ENCODE peak calls at places on chromosome 13, in seven cellular contexts. One of them, this sample, is unnamed.

GRCh38 chr13:94369862-94370491 is 109.5 kb downstream of the DCT start:
- DNase-seq in epithelial cell of prostate: no peak
- DNase-seq in IMR-90: peak
- DNase-seq in neuronal stem cell: no peak
- DNase-seq in A549: no peak
- DNase-seq in tibial nerve: no peak
- DNase-seq in lung: no peak
- DNase-seq in this sample: no peak

GRCh38 chr13:102286326-102286725 is 115.5 kb downstream of the FGF14 start:
- DNase-seq in IMR-90: peak
- DNase-seq in neuronal stem cell: no peak
- DNase-seq in lung: no peak
- DNase-seq in A549: peak
- DNase-seq in epithelial cell of prostate: peak
- DNase-seq in tibial nerve: no peak
- DNase-seq in this sample: no peak

GRCh38 chr13:103815619-103816018 is 749.4 kb upstream of the SLC10A2 start:
- DNase-seq in tibial nerve: no peak
- DNase-seq in IMR-90: no peak
- DNase-seq in epithelial cell of prostate: no peak
- DNase-seq in neuronal stem cell: no peak
- DNase-seq in lung: no peak
- DNase-seq in A549: no peak
- DNase-seq in this sample: no peak

GRCh38 chr13:48776396-48776795 is 122.7 kb downstream of the CYSLTR2 start:
- DNase-seq in epithelial cell of prostate: no peak
- DNase-seq in IMR-90: peak
- DNase-seq in neuronal stem cell: no peak
- DNase-seq in A549: no peak
- DNase-seq in tibial nerve: no peak
- DNase-seq in lung: no peak
- DNase-seq in this sample: no peak

GRCh38 chr13:98390086-98390697 is 186.7 kb downstream of the STK24 start:
- DNase-seq in neuronal stem cell: no peak
- DNase-seq in IMR-90: peak
- DNase-seq in A549: no peak
- DNase-seq in lung: no peak
- DNase-seq in epithelial cell of prostate: no peak
- DNase-seq in tibial nerve: no peak
- DNase-seq in this sample: no peak

GRCh38 chr13:103960011-103960410 is 893.8 kb upstream of the SLC10A2 start:
- DNase-seq in lung: no peak
- DNase-seq in A549: no peak
- DNase-seq in epithelial cell of prostate: no peak
- DNase-seq in IMR-90: no peak
- DNase-seq in tibial nerve: no peak
- DNase-seq in neuronal stem cell: no peak
- DNase-seq in this sample: no peak

GRCh38 chr13:111516712-111517640 is 196.5 kb downstream of the TEX29 start:
- DNase-seq in A549: no peak
- DNase-seq in epithelial cell of prostate: no peak
- DNase-seq in neuronal stem cell: no peak
- DNase-seq in lung: no peak
- DNase-seq in IMR-90: no peak
- DNase-seq in tibial nerve: no peak
- DNase-seq in this sample: no peak

GRCh38 chr13:75481176-75482069 is 546 bp downstream of the TBC1D4 start:
- DNase-seq in A549: peak
- DNase-seq in epithelial cell of prostate: no peak
- DNase-seq in IMR-90: no peak
- DNase-seq in neuronal stem cell: peak
- DNase-seq in tibial nerve: no peak
- DNase-seq in lung: peak
- DNase-seq in this sample: no peak

GRCh38 chr13:24038846-24039330 is 121.6 kb upstream of the SPATA13 start:
- DNase-seq in IMR-90: peak
- DNase-seq in neuronal stem cell: no peak
- DNase-seq in A549: no peak
- DNase-seq in epithelial cell of prostate: no peak
- DNase-seq in tibial nerve: no peak
- DNase-seq in lung: peak
- DNase-seq in this sample: no peak

GRCh38 chr13:113448545-113448884 is 4.8 kb downstream of the ADPRHL1 start:
- DNase-seq in neuronal stem cell: no peak
- DNase-seq in A549: no peak
- DNase-seq in lung: no peak
- DNase-seq in epithelial cell of prostate: no peak
- DNase-seq in tibial nerve: no peak
- DNase-seq in IMR-90: no peak
- DNase-seq in this sample: no peak

GRCh38 chr13:100597253-100597652 is 8.7 kb upstream of the GGACT start:
- DNase-seq in A549: no peak
- DNase-seq in tibial nerve: no peak
- DNase-seq in neuronal stem cell: no peak
- DNase-seq in epithelial cell of prostate: no peak
- DNase-seq in lung: no peak
- DNase-seq in IMR-90: peak
- DNase-seq in this sample: no peak

GRCh38 chr13:30907167-30907761 is 1.2 kb downstream of the MEDAG start:
- DNase-seq in neuronal stem cell: no peak
- DNase-seq in lung: no peak
- DNase-seq in epithelial cell of prostate: no peak
- DNase-seq in IMR-90: peak
- DNase-seq in tibial nerve: no peak
- DNase-seq in A549: no peak
- DNase-seq in this sample: no peak

GRCh38 chr13:77810430-77810829 is 108.2 kb downstream of the EDNRB start:
- DNase-seq in lung: no peak
- DNase-seq in IMR-90: peak
- DNase-seq in tibial nerve: no peak
- DNase-seq in A549: peak
- DNase-seq in neuronal stem cell: no peak
- DNase-seq in epithelial cell of prostate: no peak
- DNase-seq in this sample: no peak

GRCh38 chr13:97945342-97945741 is 8.1 kb upstream of the IPO5 start:
- DNase-seq in tibial nerve: no peak
- DNase-seq in lung: no peak
- DNase-seq in IMR-90: peak
- DNase-seq in neuronal stem cell: no peak
- DNase-seq in A549: no peak
- DNase-seq in epithelial cell of prostate: no peak
- DNase-seq in this sample: no peak

GRCh38 chr13:40146063-40146462 is 490.6 kb downstream of the COG6 start:
- DNase-seq in A549: no peak
- DNase-seq in epithelial cell of prostate: no peak
- DNase-seq in tibial nerve: no peak
- DNase-seq in neuronal stem cell: no peak
- DNase-seq in lung: no peak
- DNase-seq in IMR-90: no peak
- DNase-seq in this sample: no peak

GRCh38 chr13:24269803-24270202 is 39.6 kb upstream of the C1QTNF9 start:
- DNase-seq in lung: no peak
- DNase-seq in tibial nerve: no peak
- DNase-seq in A549: no peak
- DNase-seq in epithelial cell of prostate: no peak
- DNase-seq in neuronal stem cell: no peak
- DNase-seq in IMR-90: peak
- DNase-seq in this sample: no peak

GRCh38 chr13:67150608-67151007 is 79.5 kb downstream of the PCDH9 start:
- DNase-seq in epithelial cell of prostate: peak
- DNase-seq in A549: no peak
- DNase-seq in IMR-90: no peak
- DNase-seq in tibial nerve: no peak
- DNase-seq in lung: no peak
- DNase-seq in neuronal stem cell: no peak
- DNase-seq in this sample: no peak

GRCh38 chr13:112696869-112697465 is 7.1 kb downstream of the ATP11A start:
- DNase-seq in neuronal stem cell: no peak
- DNase-seq in lung: no peak
- DNase-seq in A549: no peak
- DNase-seq in tibial nerve: no peak
- DNase-seq in IMR-90: no peak
- DNase-seq in epithelial cell of prostate: no peak
- DNase-seq in this sample: no peak

GRCh38 chr13:42835012-42835411 is 53.6 kb downstream of the FAM216B start:
- DNase-seq in A549: no peak
- DNase-seq in tibial nerve: no peak
- DNase-seq in epithelial cell of prostate: no peak
- DNase-seq in neuronal stem cell: no peak
- DNase-seq in lung: no peak
- DNase-seq in IMR-90: no peak
- DNase-seq in this sample: no peak

GRCh38 chr13:109629737-109630136 is 156.6 kb downstream of the IRS2 start:
- DNase-seq in A549: no peak
- DNase-seq in tibial nerve: no peak
- DNase-seq in neuronal stem cell: no peak
- DNase-seq in lung: no peak
- DNase-seq in epithelial cell of prostate: no peak
- DNase-seq in IMR-90: no peak
- DNase-seq in this sample: no peak

GRCh38 chr13:109631069-109631468 is 155.3 kb downstream of the IRS2 start:
- DNase-seq in IMR-90: no peak
- DNase-seq in A549: no peak
- DNase-seq in tibial nerve: no peak
- DNase-seq in epithelial cell of prostate: no peak
- DNase-seq in neuronal stem cell: no peak
- DNase-seq in lung: no peak
- DNase-seq in this sample: no peak

GRCh38 chr13:109627649-109628048 is 158.7 kb downstream of the IRS2 start:
- DNase-seq in neuronal stem cell: no peak
- DNase-seq in epithelial cell of prostate: no peak
- DNase-seq in tibial nerve: no peak
- DNase-seq in IMR-90: no peak
- DNase-seq in A549: no peak
- DNase-seq in lung: no peak
- DNase-seq in this sample: no peak

GRCh38 chr13:109628251-109628699 is 158.1 kb downstream of the IRS2 start:
- DNase-seq in tibial nerve: no peak
- DNase-seq in lung: no peak
- DNase-seq in A549: no peak
- DNase-seq in epithelial cell of prostate: peak
- DNase-seq in IMR-90: peak
- DNase-seq in neuronal stem cell: no peak
- DNase-seq in this sample: no peak

DNA sequence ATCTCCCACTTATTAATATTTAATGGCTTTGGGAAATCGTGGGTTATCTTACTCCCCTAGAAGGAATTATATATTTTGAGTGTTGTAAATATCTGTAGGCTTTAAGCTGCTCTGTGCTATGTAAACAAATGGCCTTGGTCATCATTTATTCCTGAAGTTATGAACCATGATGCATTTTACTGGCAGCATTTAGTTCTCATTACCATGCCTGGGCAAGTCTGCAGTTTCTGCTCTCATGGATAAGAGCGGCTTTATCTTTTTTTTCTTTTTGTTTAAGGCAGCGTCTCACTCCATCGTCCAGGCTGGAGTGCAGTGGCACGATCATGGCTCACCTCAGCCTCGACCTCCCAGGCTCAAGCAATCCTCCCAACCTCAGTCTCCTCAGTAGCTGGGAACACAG is 156.1 kb downstream of the IRS2 start:
- DNase-seq in lung: no peak
- DNase-seq in neuronal stem cell: no peak
- DNase-seq in A549: no peak
- DNase-seq in epithelial cell of prostate: peak
- DNase-seq in IMR-90: peak
- DNase-seq in tibial nerve: no peak
- DNase-seq in this sample: no peak
- H3K27ac ChIP-seq in lung: no peak
- H3K27ac ChIP-seq in neuronal stem cell: no peak
- H3K27ac ChIP-seq in A549: no peak
- H3K27ac ChIP-seq in epithelial cell of prostate: peak
- H3K27ac ChIP-seq in IMR-90: no peak
- H3K27ac ChIP-seq in tibial nerve: no peak
- H3K27ac ChIP-seq in this sample: no peak

DNA sequence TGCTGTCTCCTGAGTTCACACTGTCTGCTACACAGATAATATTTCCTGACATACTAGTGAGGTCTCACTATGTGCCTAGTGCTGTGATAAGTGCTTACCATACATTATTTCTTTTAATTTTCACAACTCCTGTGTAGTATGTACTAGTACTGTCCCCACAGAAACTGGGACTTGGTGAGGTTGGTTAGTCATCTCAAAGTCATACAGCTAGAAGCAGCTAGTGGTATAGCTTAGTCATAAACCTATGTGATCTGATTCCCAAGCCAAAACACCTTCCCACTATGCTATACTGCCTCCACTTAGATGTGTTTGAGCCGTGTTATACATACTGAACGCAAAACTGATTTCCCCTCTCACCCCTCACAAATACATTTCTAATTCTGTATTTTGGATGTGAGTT is 10.5 kb downstream of the MTMR6 start:
- DNase-seq in lung: no peak
- DNase-seq in epithelial cell of prostate: peak
- DNase-seq in IMR-90: peak
- DNase-seq in neuronal stem cell: no peak
- DNase-seq in tibial nerve: no peak
- DNase-seq in A549: no peak
- DNase-seq in this sample: no peak
- H3K27ac ChIP-seq in lung: no peak
- H3K27ac ChIP-seq in epithelial cell of prostate: no peak
- H3K27ac ChIP-seq in IMR-90: no peak
- H3K27ac ChIP-seq in neuronal stem cell: no peak
- H3K27ac ChIP-seq in tibial nerve: no peak
- H3K27ac ChIP-seq in A549: no peak
- H3K27ac ChIP-seq in this sample: peak

DNA sequence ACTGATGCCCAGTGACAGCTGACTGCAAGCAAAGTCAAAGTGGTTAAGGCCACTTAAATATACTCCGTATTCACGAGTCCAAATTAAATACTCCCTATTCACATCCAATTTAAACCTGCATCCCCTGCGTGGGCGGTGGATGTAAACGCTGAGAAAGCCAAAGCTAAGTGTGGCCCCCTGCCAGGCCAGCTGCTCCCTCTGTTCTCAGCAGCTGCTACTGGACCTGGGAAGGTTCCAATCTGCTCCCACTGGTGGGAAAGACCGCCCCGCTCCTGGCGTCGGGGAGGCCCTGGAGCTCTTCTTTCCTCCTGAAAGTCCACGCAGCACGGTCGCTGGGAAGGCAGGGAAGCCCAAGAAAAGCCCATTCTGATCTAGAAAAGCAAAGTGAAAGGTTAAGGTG is 205.4 kb upstream of the GPR12 start:
- DNase-seq in neuronal stem cell: no peak
- DNase-seq in tibial nerve: no peak
- DNase-seq in epithelial cell of prostate: no peak
- DNase-seq in IMR-90: peak
- DNase-seq in A549: no peak
- DNase-seq in lung: no peak
- DNase-seq in this sample: no peak
- H3K27ac ChIP-seq in neuronal stem cell: no peak
- H3K27ac ChIP-seq in tibial nerve: no peak
- H3K27ac ChIP-seq in epithelial cell of prostate: no peak
- H3K27ac ChIP-seq in IMR-90: no peak
- H3K27ac ChIP-seq in A549: no peak
- H3K27ac ChIP-seq in lung: no peak
- H3K27ac ChIP-seq in this sample: no peak

DNA sequence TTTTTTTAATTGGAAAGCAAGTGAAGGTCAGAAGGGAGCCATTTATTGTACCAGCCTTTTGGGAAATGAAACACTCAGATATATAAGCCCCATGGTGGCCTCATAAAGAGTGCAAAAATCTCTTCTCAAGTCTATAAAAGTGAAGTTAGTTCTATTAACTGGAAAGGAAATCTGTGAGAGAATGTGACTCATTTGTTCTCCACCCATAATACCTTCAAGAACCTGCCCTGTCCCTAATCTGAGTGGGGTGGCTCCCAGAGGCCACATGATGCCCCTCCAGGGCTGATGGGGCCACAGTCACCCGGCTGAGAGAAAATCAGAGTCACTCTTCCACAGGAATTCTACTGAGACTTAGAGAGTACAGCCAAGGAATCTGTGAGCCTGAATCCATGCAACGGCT is 65.8 kb upstream of the SERP2 start:
- DNase-seq in lung: no peak
- DNase-seq in neuronal stem cell: no peak
- DNase-seq in epithelial cell of prostate: no peak
- DNase-seq in IMR-90: no peak
- DNase-seq in tibial nerve: no peak
- DNase-seq in A549: no peak
- DNase-seq in this sample: no peak
- H3K27ac ChIP-seq in lung: no peak
- H3K27ac ChIP-seq in neuronal stem cell: no peak
- H3K27ac ChIP-seq in epithelial cell of prostate: peak
- H3K27ac ChIP-seq in IMR-90: no peak
- H3K27ac ChIP-seq in tibial nerve: peak
- H3K27ac ChIP-seq in A549: peak
- H3K27ac ChIP-seq in this sample: no peak